ENCODE peak calls at places on chromosomes 12 and 14, in five cellular contexts. H is heart left ventricle; D is transverse colon; V is K562; U is CD8-positive, alpha-beta T cell. B is an unnamed sample.

GRCh38 chr12:42320796-42321195 is 5.1 kb downstream of the ZCRB1 start:
- DNase-seq in H (no peak), D (no peak), V (no peak), U (no peak), B (no peak)

GRCh38 chr12:89461649-89462612 is 62.7 kb downstream of the GALNT4 start:
- DNase-seq in H (no peak), D (no peak), V (peak; percentile 14), U (no peak), B (no peak)

GRCh38 chr14:88983755-88984154 is 159.3 kb downstream of the TTC8 start:
- DNase-seq in H (no peak), D (no peak), V (no peak), U (no peak), B (no peak)

GRCh38 chr12:27779416-27779815 is 617 bp upstream of the KLHL42 start:
- DNase-seq in H (no peak), D (peak; percentile 14), V (no peak), U (no peak), B (peak; percentile 14)

GRCh38 chr14:92607251-92607650 is 93.7 kb downstream of the RIN3 start:
- DNase-seq in H (no peak), D (no peak), V (no peak), U (no peak), B (no peak)

GRCh38 chr12:53122961-53123468 is 19.7 kb downstream of the SOAT2 start:
- DNase-seq in H (no peak), D (no peak), V (no peak), U (no peak), B (no peak)

GRCh38 chr14:63891148-63891964 is 38.6 kb downstream of the SYNE2 start:
- DNase-seq in H (peak; percentile 55), D (no peak), V (no peak), U (no peak), B (peak; percentile 42)

GRCh38 chr12:79933580-79934264 is 1.2 kb downstream of the PPP1R12A start:
- DNase-seq in H (no peak), D (peak; percentile 11), V (no peak), U (no peak), B (peak; percentile 39)

GRCh38 chr14:20418501-20418909 is 5.2 kb upstream of the TEP1 start:
- DNase-seq in H (no peak), D (peak; percentile 69), V (no peak), U (no peak), B (no peak)

GRCh38 chr14:65104791-65105190 is 2.5 kb upstream of the MAX start:
- DNase-seq in H (no peak), D (peak; percentile 41), V (no peak), U (no peak), B (no peak)
- H3K4me1 ChIP-seq in H (peaks cover 26% of the 10 kb centered on the region), D (peaks cover 8% of the 10 kb centered on the region), V (peaks cover 23% of the 10 kb centered on the region), U (peaks cover 18% of the 10 kb centered on the region), B (peaks cover 14% of the 10 kb centered on the region)

GRCh38 chr14:22614240-22614799 is 16.2 kb downstream of the ABHD4 start:
- DNase-seq in H (no peak), D (no peak), V (no peak), U (no peak), B (peak; percentile 89)
- H3K4me1 ChIP-seq in H (peaks cover 11% of the 10 kb centered on the region), D (peaks cover 3% of the 10 kb centered on the region), V (no peaks in the 10 kb centered on the region), U (no peaks in the 10 kb centered on the region), B (peaks cover 20% of the 10 kb centered on the region)

GRCh38 chr12:59075141-59075540 is 154.8 kb upstream of the LRIG3 start:
- DNase-seq in H (no peak), D (no peak), V (no peak), U (no peak), B (no peak)
- H3K4me1 ChIP-seq in H (no peaks in the 10 kb centered on the region), D (peaks cover 9% of the 10 kb centered on the region), V (no peaks in the 10 kb centered on the region), U (no peaks in the 10 kb centered on the region), B (peaks cover 69% of the 10 kb centered on the region)

GRCh38 chr12:116444590-116444943 is 114.6 kb upstream of the MAP1LC3B2 start:
- DNase-seq in H (peak; percentile 1), D (no peak), V (no peak), U (no peak), B (no peak)
- H3K4me1 ChIP-seq in H (no peaks in the 10 kb centered on the region), D (no peaks in the 10 kb centered on the region), V (peaks cover 7% of the 10 kb centered on the region), U (no peaks in the 10 kb centered on the region), B (peaks cover 5% of the 10 kb centered on the region)

GRCh38 chr14:49966971-49967630 is 74.2 kb downstream of the ARF6 start:
- DNase-seq in H (no peak), D (no peak), V (no peak), U (no peak), B (no peak)

GRCh38 chr14:49970474-49971147 is 77.7 kb downstream of the ARF6 start:
- DNase-seq in H (no peak), D (no peak), V (peak; percentile 38), U (no peak), B (peak; percentile 15)

GRCh38 chr14:49971156-49972141 is 78.6 kb downstream of the ARF6 start:
- DNase-seq in H (no peak), D (peak; percentile 63), V (no peak), U (peak; percentile 33), B (no peak)

GRCh38 chr14:49972199-49972671 is 79.4 kb downstream of the ARF6 start:
- DNase-seq in H (peak; percentile 35), D (peak; percentile 67), V (no peak), U (no peak), B (peak; percentile 20)

DNA sequence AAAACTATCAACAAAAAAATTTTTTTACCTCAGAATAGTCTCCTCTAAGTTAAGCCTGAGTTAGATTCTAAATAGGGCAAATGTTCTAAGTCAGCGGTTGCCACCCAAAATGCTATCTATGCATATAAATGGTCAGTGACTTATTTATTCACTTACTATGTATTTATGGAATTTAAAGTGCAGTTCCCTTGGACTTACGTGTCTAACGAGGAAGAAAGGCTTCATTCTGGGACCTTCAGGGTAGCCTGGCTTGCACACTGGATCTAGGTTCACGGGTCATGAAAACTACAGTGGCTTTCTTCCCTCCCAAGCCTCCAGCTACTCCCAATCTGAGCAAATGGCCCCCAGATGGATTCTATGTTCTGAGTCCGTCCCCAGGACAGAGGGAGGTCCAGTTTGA is 77.1 kb downstream of the ARF6 start:
- DNase-seq in H (no peak), D (no peak), V (no peak), U (no peak), B (no peak)
- H3K4me1 ChIP-seq in H (peaks cover 37% of the 10 kb centered on the region), D (peaks cover 33% of the 10 kb centered on the region), V (no peaks in the 10 kb centered on the region), U (peaks cover 40% of the 10 kb centered on the region), B (peaks cover 33% of the 10 kb centered on the region)

GRCh38 chr14:74980746-74981661 is 21.7 kb upstream of the EIF2B2 start:
- DNase-seq in H (peak; percentile 37), D (no peak), V (peak; percentile 5), U (no peak), B (no peak)

GRCh38 chr14:74979442-74980397 is 23.0 kb upstream of the EIF2B2 start:
- DNase-seq in H (peak; percentile 62), D (no peak), V (peak; percentile 2), U (no peak), B (no peak)

GRCh38 chr14:74981833-74982232 is 20.9 kb upstream of the EIF2B2 start:
- DNase-seq in H (no peak), D (no peak), V (no peak), U (no peak), B (no peak)

GRCh38 chr14:74979029-74979428 is 23.6 kb upstream of the PGF start:
- DNase-seq in H (no peak), D (no peak), V (peak; percentile 3), U (no peak), B (no peak)

GRCh38 chr14:74980398-74980745 is 22.3 kb upstream of the EIF2B2 start:
- DNase-seq in H (no peak), D (no peak), V (peak; percentile 1), U (no peak), B (no peak)
- H3K4me1 ChIP-seq in H (peaks cover 15% of the 10 kb centered on the region), D (no peaks in the 10 kb centered on the region), V (peaks cover 29% of the 10 kb centered on the region), U (no peaks in the 10 kb centered on the region), B (peaks cover 9% of the 10 kb centered on the region)

B was measured in thyroid gland.